ENCODE peak calls at places on chromosomes 16 and 17, in ten cellular contexts. S is heart right ventricle, V is breast epithelium, Z is Calu3, W is MM.1S, X is lower lobe of right lung, P is thoracic aorta, D is upper lobe of right lung, L is mucosa of descending colon, C is OCI-LY7. B is an unnamed sample.

GRCh38 chr16:84689126-84689525 is 10.7 kb upstream of the USP10 start:
- DNase-seq in V (no peak), W (no peak), D (no peak), S (no peak), Z (no peak), L (no peak), C (no peak), P (no peak), X (no peak), B (no peak)

GRCh38 chr17:43976956-43977837 is 23.5 kb upstream of the PYY start:
- DNase-seq in P (no peak), X (no peak), W (no peak), V (no peak), L (no peak), S (no peak), C (no peak), D (no peak), Z (no peak), B (no peak)

GRCh38 chr16:87930456-87930855 is 5.9 kb downstream of the CA5A start:
- DNase-seq in P (no peak), D (no peak), X (no peak), C (peak), L (no peak), S (no peak), W (no peak), Z (peak), V (no peak), B (no peak)

GRCh38 chr16:23060458-23061320 is 88.6 kb downstream of the USP31 start:
- DNase-seq in L (peak), C (peak), W (peak), V (peak), P (peak), D (no peak), X (peak), Z (peak), S (no peak), B (no peak)

GRCh38 chr16:78490847-78491246 is 391.4 kb downstream of the WWOX start:
- DNase-seq in P (peak), L (no peak), X (no peak), S (no peak), V (no peak), W (no peak), D (no peak), Z (no peak), C (no peak), B (no peak)

GRCh38 chr16:81582655-81583441 is 138.2 kb downstream of the CMIP start:
- DNase-seq in Z (no peak), W (no peak), D (no peak), L (peak), X (no peak), S (no peak), V (no peak), C (no peak), P (no peak), B (no peak)

GRCh38 chr17:43905985-43906852 is 1.1 kb downstream of the MPP2 start:
- DNase-seq in Z (peak), C (no peak), D (peak), X (peak), V (peak), S (peak), P (peak), W (no peak), L (peak), B (no peak)

GRCh38 chr16:81748476-81749198 is 30.5 kb upstream of the PLCG2 start:
- DNase-seq in P (no peak), Z (no peak), C (peak), S (no peak), X (no peak), L (no peak), W (no peak), D (no peak), V (no peak), B (no peak)

GRCh38 chr17:82892869-82893565 is 53.2 kb upstream of the ZNF750 start:
- DNase-seq in C (no peak), W (no peak), L (no peak), S (peak), Z (no peak), D (peak), V (no peak), P (no peak), X (peak), B (no peak)

GRCh38 chr17:45410144-45411091 is 22.3 kb downstream of the ARHGAP27 start:
- DNase-seq in S (no peak), P (no peak), V (no peak), X (peak), Z (no peak), L (peak), D (no peak), W (peak), C (peak), B (peak)

GRCh38 chr17:43695968-43696865 is 34.5 kb upstream of the MEOX1 start:
- DNase-seq in X (no peak), D (no peak), S (peak), L (no peak), C (no peak), W (no peak), V (no peak), P (peak), Z (no peak), B (no peak)

GRCh38 chr17:32487460-32488176 is 825 bp downstream of the CDK5R1 start:
- DNase-seq in C (no peak), Z (no peak), W (no peak), X (peak), P (no peak), D (peak), S (no peak), L (peak), V (no peak), B (no peak)

GRCh38 chr16:14309001-14309886 is 238.1 kb downstream of the MRTFB start:
- DNase-seq in V (peak), X (no peak), D (no peak), W (no peak), P (no peak), S (no peak), C (peak), L (no peak), Z (peak), B (no peak)

GRCh38 chr17:35514561-35514960 is 22.9 kb downstream of the SLFN12L start:
- DNase-seq in P (no peak), S (no peak), L (no peak), X (no peak), V (no peak), W (no peak), C (no peak), Z (no peak), D (no peak), B (no peak)

GRCh38 chr17:58277107-58277506 is 3.6 kb downstream of the MPO start:
- DNase-seq in P (no peak), D (no peak), V (no peak), C (peak), Z (no peak), X (no peak), L (no peak), W (peak), S (no peak), B (no peak)

GRCh38 chr17:10106067-10106466 is 92.3 kb downstream of the GAS7 start:
- DNase-seq in P (no peak), S (no peak), X (no peak), W (no peak), D (no peak), L (no peak), C (no peak), V (no peak), Z (no peak), B (no peak)

GRCh38 chr17:58344047-58344790 is 7.8 kb downstream of the SUPT4H1 start:
- DNase-seq in D (peak), L (peak), V (no peak), X (no peak), S (no peak), P (no peak), C (peak), Z (no peak), W (peak), B (peak)

GRCh38 chr16:78097522-78097921 is 1.9 kb upstream of the WWOX start:
- DNase-seq in S (no peak), P (no peak), C (no peak), L (no peak), V (no peak), W (no peak), Z (no peak), D (no peak), X (no peak), B (no peak)

GRCh38 chr17:81822996-81823799 is 9.9 kb downstream of the MCRIP1 start:
- DNase-seq in V (no peak), S (no peak), L (no peak), Z (no peak), C (no peak), D (no peak), W (no peak), X (no peak), P (no peak), B (no peak)

GRCh38 chr17:81819648-81820171 is 13.4 kb downstream of the MCRIP1 start:
- DNase-seq in Z (no peak), D (no peak), V (no peak), W (no peak), S (no peak), P (no peak), L (no peak), X (no peak), C (no peak), B (no peak)

GRCh38 chr17:81822312-81822637 is 10.8 kb downstream of the MCRIP1 start:
- DNase-seq in W (no peak), C (no peak), V (no peak), Z (no peak), X (no peak), D (no peak), S (no peak), P (no peak), L (no peak), B (no peak)

GRCh38 chr17:81821147-81821546 is 11.9 kb downstream of the MCRIP1 start:
- DNase-seq in P (no peak), D (no peak), X (no peak), V (no peak), S (no peak), L (no peak), Z (no peak), W (no peak), C (no peak), B (no peak)

DNA sequence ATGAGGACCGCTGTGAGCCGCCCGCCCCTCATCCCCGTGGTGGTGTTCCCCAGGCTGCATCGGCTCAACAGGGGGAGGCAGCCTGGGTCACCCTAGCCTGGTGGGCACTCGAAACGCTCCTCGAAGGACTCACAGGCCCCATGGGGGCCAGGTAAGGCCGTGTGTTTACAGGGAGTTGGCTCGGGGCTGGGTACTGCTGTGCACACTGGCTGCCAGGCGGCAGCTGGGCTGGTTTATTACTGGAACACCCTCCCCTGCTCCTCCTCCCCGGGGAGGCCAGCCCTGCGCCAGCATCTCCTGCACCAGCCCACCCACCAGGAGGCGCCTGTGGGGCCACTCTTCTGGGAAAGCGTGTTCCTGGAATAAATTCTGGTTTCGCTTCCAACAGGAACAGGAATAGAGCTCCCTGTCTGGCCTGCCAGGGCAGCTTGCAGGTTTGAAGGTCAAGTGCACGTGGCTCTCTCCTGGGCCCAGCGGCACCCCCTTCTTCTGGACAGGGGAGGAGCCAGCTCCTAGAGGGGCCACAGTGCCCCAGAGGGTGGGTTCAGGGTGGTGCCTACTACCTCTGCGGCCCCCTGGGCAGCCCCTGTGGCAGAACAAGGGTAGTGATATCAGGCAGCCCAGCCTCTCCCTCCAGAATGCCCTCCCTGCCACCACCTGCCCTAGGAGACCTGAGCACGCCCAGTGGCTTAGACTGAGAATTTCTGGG is 11.3 kb downstream of the MCRIP1 start:
- DNase-seq in P (peak), D (peak), Z (peak), X (peak), V (peak), C (no peak), W (no peak), L (peak), S (peak), B (no peak)
- TF ChIP-seq CTCF in P (peak), D (peak), Z (peak), X (peak), V (peak), C (peak), W (peak), L (peak), S (peak), B (peak)

GRCh38 chr16:89117975-89118289 is 24.3 kb downstream of the ACSF3 start:
- DNase-seq in X (peak), L (no peak), C (no peak), P (no peak), Z (no peak), D (no peak), S (no peak), W (no peak), V (no peak), B (peak)

GRCh38 chr16:89118361-89119061 is 24.9 kb downstream of the ACSF3 start:
- DNase-seq in W (no peak), Z (no peak), C (no peak), L (peak), P (no peak), V (no peak), S (no peak), D (peak), X (peak), B (peak)

GRCh38 chr16:89116341-89117238 is 22.9 kb downstream of the ACSF3 start:
- DNase-seq in X (peak), S (no peak), C (no peak), Z (no peak), L (peak), P (no peak), W (no peak), D (peak), V (no peak), B (peak)

GRCh38 chr16:89119161-89119621 is 25.5 kb downstream of the ACSF3 start:
- DNase-seq in V (no peak), L (peak), P (no peak), D (no peak), C (no peak), S (no peak), W (no peak), Z (no peak), X (peak), B (peak)

DNA sequence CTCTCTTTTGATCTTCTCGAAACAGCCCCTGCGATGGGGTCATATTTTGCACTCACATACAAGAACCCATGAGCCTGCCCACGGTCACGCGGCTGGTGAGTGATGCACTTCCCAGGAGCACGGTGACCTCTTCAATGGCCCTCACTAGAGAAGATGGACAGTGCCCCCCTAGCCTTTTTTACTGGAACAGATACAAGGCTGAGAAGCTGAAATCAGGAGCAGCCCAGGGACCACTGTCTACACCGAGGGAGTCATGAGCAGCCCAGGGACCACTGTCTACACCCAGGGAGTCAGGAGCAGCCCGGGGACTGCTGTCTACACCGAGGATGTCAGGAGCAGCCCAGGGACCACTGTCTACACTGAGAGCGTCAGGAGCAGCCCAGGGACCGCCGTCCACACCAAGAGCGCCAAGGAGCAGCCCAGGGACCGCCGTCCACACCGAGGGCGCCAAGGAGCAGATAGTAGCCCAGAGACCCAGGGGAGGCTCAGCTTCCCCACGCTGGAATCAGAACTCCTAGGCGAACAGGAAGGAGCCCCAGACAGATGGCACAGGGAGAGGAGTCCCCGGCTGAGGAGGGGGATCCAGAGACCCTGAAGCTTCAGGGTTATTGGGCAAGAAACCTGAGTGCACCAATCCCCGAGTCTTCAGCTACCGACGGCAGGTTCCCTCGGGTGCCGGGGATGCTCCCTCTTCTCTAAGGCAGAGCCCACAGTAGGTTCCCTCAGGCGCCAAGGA is 23.8 kb downstream of the ACSF3 start:
- DNase-seq in L (peak), D (peak), V (no peak), Z (no peak), W (no peak), P (no peak), S (no peak), X (peak), C (no peak), B (peak)
- TF ChIP-seq CTCF in L (no peak), D (no peak), V (no peak), Z (no peak), W (no peak), P (no peak), S (no peak), X (no peak), C (no peak), B (no peak)

DNA sequence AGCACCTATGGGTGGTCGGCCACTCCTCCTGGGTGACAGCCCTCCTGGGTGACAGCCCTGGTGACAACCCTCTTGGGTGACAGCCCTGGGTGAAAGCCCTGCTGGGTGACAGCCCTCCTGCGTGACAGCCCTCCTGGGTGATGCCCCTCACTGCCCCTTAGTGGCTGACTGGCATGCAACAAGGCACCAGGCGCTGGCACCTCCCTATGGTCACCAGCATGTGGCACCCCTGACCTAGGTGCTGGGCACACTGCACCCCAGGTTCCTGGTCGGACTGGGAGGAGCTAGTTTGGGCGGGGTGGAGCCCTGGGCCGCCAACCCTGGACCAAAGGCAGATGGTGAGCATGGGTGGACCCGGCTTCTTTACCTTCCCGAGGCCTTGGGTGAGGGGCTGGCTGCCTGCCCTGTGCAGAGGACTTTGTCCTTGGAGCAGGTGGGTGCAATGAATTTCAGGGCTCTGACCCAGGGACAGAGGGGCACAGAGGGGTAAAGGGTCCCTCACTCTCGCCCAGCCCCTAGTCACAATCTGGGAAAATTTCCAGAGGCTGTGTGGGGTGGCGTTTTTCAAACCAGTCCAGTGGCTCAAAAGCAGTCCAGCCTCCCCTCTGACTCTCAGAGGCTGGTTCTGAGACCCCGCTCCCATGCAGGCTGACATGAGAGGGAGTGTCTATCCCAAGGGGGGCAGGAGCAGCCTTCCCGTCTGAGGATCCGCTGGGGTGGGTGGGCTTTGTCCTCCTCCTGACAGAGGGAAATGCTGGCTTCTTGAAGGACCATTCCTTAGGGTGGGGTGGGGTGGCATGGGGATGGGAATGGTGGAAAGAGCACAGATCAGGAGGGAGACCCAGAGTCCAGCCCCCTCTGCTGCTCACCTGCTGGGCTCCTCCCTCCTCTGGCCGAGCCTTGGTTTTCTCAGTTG is 25.9 kb upstream of the TNFRSF13B start:
- DNase-seq in S (peak), C (peak), P (no peak), L (peak), D (no peak), V (peak), Z (peak), W (no peak), X (no peak), B (no peak)
- TF ChIP-seq CTCF in S (peak), C (peak), P (no peak), L (peak), D (no peak), V (no peak), Z (peak), W (peak), X (no peak), B (no peak)

DNA sequence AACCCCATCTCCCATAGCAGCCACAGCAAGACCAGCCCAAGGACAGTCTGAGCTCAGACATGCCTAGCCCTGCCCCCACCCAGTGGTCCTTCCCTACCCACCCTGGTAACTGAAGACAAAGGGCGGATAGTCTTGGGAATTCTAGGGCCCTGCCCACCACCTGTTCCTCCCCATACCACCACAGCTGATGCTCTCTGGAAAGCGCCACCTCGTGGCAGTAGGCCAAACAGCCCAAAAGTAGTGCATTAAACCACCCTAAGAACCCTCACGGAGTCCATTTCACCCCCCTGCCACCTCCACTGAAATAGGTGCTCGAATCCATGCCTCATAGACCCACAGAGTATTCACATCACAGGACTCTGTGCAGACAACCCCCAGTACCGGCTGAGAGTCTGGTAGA is 1021.4 kb downstream of the CDH8 start:
- DNase-seq in W (no peak), P (no peak), Z (no peak), D (no peak), V (no peak), S (no peak), C (peak), X (no peak), L (no peak), B (no peak)
- TF ChIP-seq CTCF in W (peak), P (no peak), Z (no peak), D (no peak), V (no peak), S (no peak), C (peak), X (no peak), L (no peak), B (no peak)

GRCh38 chr17:63139356-63139755 is 173.3 kb downstream of the TANC2 start:
- DNase-seq in D (no peak), S (no peak), Z (no peak), X (no peak), W (no peak), P (no peak), V (no peak), C (no peak), L (no peak), B (no peak)

GRCh38 chr17:63138713-63139112 is 172.7 kb downstream of the TANC2 start:
- DNase-seq in Z (no peak), C (no peak), V (no peak), W (no peak), L (no peak), X (no peak), S (no peak), P (no peak), D (no peak), B (no peak)

GRCh38 chr17:63136381-63137012 is 170.5 kb downstream of the TANC2 start:
- DNase-seq in V (no peak), D (no peak), S (no peak), C (no peak), W (no peak), L (no peak), X (no peak), P (no peak), Z (no peak), B (no peak)

GRCh38 chr17:63134867-63135266 is 168.8 kb downstream of the TANC2 start:
- DNase-seq in V (no peak), D (no peak), S (no peak), X (no peak), Z (no peak), W (no peak), P (no peak), C (no peak), L (no peak), B (no peak)

GRCh38 chr17:63137163-63137562 is 171.1 kb downstream of the TANC2 start:
- DNase-seq in W (no peak), L (no peak), C (no peak), X (no peak), D (no peak), S (no peak), P (no peak), V (no peak), Z (no peak), B (no peak)
- TF ChIP-seq CTCF in W (no peak), L (no peak), C (no peak), X (no peak), D (no peak), S (no peak), P (no peak), V (no peak), Z (no peak), B (no peak)

B was measured in CD14-positive monocyte.